ENCODE peak calls at places on chromosomes 11 and 22, in ten cellular contexts. One of them, this sample, is unnamed.

GRCh38 chr11:113877673-113878060 is 2.3 kb upstream of the USP28 start:
- DNase-seq in A549: no peak
- DNase-seq in transverse colon: no peak
- DNase-seq in sigmoid colon: no peak
- DNase-seq in stomach: no peak
- DNase-seq in tibial nerve: no peak
- DNase-seq in HepG2: no peak
- DNase-seq in SK-N-SH: no peak
- DNase-seq in ovary: no peak
- DNase-seq in GM12878: no peak
- DNase-seq in this sample: no peak

GRCh38 chr22:19891350-19892248 is 36.9 kb upstream of the GNB1L start:
- DNase-seq in GM12878: no peak
- DNase-seq in transverse colon: no peak
- DNase-seq in A549: no peak
- DNase-seq in HepG2: peak
- DNase-seq in ovary: no peak
- DNase-seq in sigmoid colon: no peak
- DNase-seq in stomach: no peak
- DNase-seq in tibial nerve: no peak
- DNase-seq in SK-N-SH: peak
- DNase-seq in this sample: no peak

GRCh38 chr22:45612451-45612901 is 59.2 kb upstream of the ATXN10 start:
- DNase-seq in A549: no peak
- DNase-seq in sigmoid colon: peak
- DNase-seq in transverse colon: no peak
- DNase-seq in HepG2: no peak
- DNase-seq in ovary: peak
- DNase-seq in SK-N-SH: no peak
- DNase-seq in GM12878: no peak
- DNase-seq in stomach: no peak
- DNase-seq in tibial nerve: peak
- DNase-seq in this sample: peak

GRCh38 chr22:37674951-37675929 is at the start of gene LGALS1:
- DNase-seq in SK-N-SH: peak
- DNase-seq in tibial nerve: peak
- DNase-seq in sigmoid colon: peak
- DNase-seq in stomach: peak
- DNase-seq in HepG2: peak
- DNase-seq in A549: peak
- DNase-seq in ovary: peak
- DNase-seq in transverse colon: peak
- DNase-seq in GM12878: no peak
- DNase-seq in this sample: peak

GRCh38 chr22:26707581-26707980 is 50.2 kb downstream of the MIAT start:
- DNase-seq in GM12878: no peak
- DNase-seq in sigmoid colon: no peak
- DNase-seq in tibial nerve: no peak
- DNase-seq in ovary: no peak
- DNase-seq in A549: no peak
- DNase-seq in SK-N-SH: no peak
- DNase-seq in stomach: no peak
- DNase-seq in HepG2: no peak
- DNase-seq in transverse colon: no peak
- DNase-seq in this sample: no peak

GRCh38 chr11:60502221-60502775 is 9.7 kb downstream of the MS4A12 start:
- DNase-seq in GM12878: no peak
- DNase-seq in A549: no peak
- DNase-seq in sigmoid colon: no peak
- DNase-seq in stomach: no peak
- DNase-seq in tibial nerve: no peak
- DNase-seq in HepG2: no peak
- DNase-seq in SK-N-SH: no peak
- DNase-seq in transverse colon: peak
- DNase-seq in ovary: no peak
- DNase-seq in this sample: no peak

GRCh38 chr11:61357233-61357893 is 4.3 kb downstream of the CYB561A3 start:
- DNase-seq in A549: no peak
- DNase-seq in HepG2: no peak
- DNase-seq in sigmoid colon: no peak
- DNase-seq in transverse colon: no peak
- DNase-seq in stomach: no peak
- DNase-seq in ovary: no peak
- DNase-seq in SK-N-SH: no peak
- DNase-seq in tibial nerve: no peak
- DNase-seq in GM12878: peak
- DNase-seq in this sample: no peak

GRCh38 chr11:77530879-77531278 is 57.0 kb upstream of the PAK1 start:
- DNase-seq in HepG2: no peak
- DNase-seq in ovary: no peak
- DNase-seq in transverse colon: no peak
- DNase-seq in tibial nerve: no peak
- DNase-seq in GM12878: no peak
- DNase-seq in A549: no peak
- DNase-seq in stomach: no peak
- DNase-seq in SK-N-SH: peak
- DNase-seq in sigmoid colon: no peak
- DNase-seq in this sample: no peak

GRCh38 chr22:21080435-21081137 is 34.8 kb downstream of the LRRC74B start:
- DNase-seq in A549: no peak
- DNase-seq in HepG2: no peak
- DNase-seq in stomach: no peak
- DNase-seq in sigmoid colon: no peak
- DNase-seq in SK-N-SH: no peak
- DNase-seq in GM12878: no peak
- DNase-seq in tibial nerve: no peak
- DNase-seq in transverse colon: no peak
- DNase-seq in ovary: no peak
- DNase-seq in this sample: no peak

GRCh38 chr11:16924826-16925494 is 89.3 kb downstream of the PLEKHA7 start:
- DNase-seq in A549: peak
- DNase-seq in transverse colon: peak
- DNase-seq in tibial nerve: peak
- DNase-seq in GM12878: no peak
- DNase-seq in ovary: peak
- DNase-seq in sigmoid colon: peak
- DNase-seq in stomach: peak
- DNase-seq in HepG2: peak
- DNase-seq in SK-N-SH: peak
- DNase-seq in this sample: peak

GRCh38 chr11:118916842-118917388 is 8.8 kb downstream of the BCL9L start:
- DNase-seq in tibial nerve: no peak
- DNase-seq in A549: no peak
- DNase-seq in transverse colon: peak
- DNase-seq in sigmoid colon: peak
- DNase-seq in ovary: peak
- DNase-seq in GM12878: no peak
- DNase-seq in HepG2: peak
- DNase-seq in SK-N-SH: no peak
- DNase-seq in stomach: no peak
- DNase-seq in this sample: peak

GRCh38 chr11:131685206-131685605 is 314.8 kb downstream of the NTM start:
- DNase-seq in A549: no peak
- DNase-seq in GM12878: no peak
- DNase-seq in transverse colon: no peak
- DNase-seq in HepG2: no peak
- DNase-seq in tibial nerve: no peak
- DNase-seq in ovary: no peak
- DNase-seq in sigmoid colon: no peak
- DNase-seq in SK-N-SH: no peak
- DNase-seq in stomach: no peak
- DNase-seq in this sample: no peak

GRCh38 chr11:1873048-1873812 is 18.5 kb downstream of the PRR33 start:
- DNase-seq in HepG2: no peak
- DNase-seq in A549: no peak
- DNase-seq in transverse colon: no peak
- DNase-seq in SK-N-SH: peak
- DNase-seq in GM12878: no peak
- DNase-seq in tibial nerve: peak
- DNase-seq in stomach: no peak
- DNase-seq in sigmoid colon: peak
- DNase-seq in ovary: no peak
- DNase-seq in this sample: no peak
- H3K4me3 ChIP-seq in HepG2: no peak
- H3K4me3 ChIP-seq in A549: no peak
- H3K4me3 ChIP-seq in transverse colon: no peak
- H3K4me3 ChIP-seq in SK-N-SH: no peak
- H3K4me3 ChIP-seq in GM12878: no peak
- H3K4me3 ChIP-seq in tibial nerve: no peak
- H3K4me3 ChIP-seq in stomach: no peak
- H3K4me3 ChIP-seq in sigmoid colon: no peak
- H3K4me3 ChIP-seq in ovary: no peak
- H3K4me3 ChIP-seq in this sample: peak

GRCh38 chr11:112504056-112504455 is 243.4 kb upstream of the PLET1 start:
- DNase-seq in stomach: no peak
- DNase-seq in sigmoid colon: no peak
- DNase-seq in SK-N-SH: no peak
- DNase-seq in ovary: no peak
- DNase-seq in A549: no peak
- DNase-seq in GM12878: no peak
- DNase-seq in HepG2: no peak
- DNase-seq in tibial nerve: no peak
- DNase-seq in transverse colon: no peak
- DNase-seq in this sample: no peak
- TF ChIP-seq EP300 in stomach: no peak
- TF ChIP-seq EP300 in sigmoid colon: no peak
- TF ChIP-seq EP300 in SK-N-SH: no peak
- TF ChIP-seq EP300 in ovary: no peak
- TF ChIP-seq EP300 in A549: no peak
- TF ChIP-seq EP300 in GM12878: no peak
- TF ChIP-seq EP300 in HepG2: no peak
- TF ChIP-seq EP300 in tibial nerve: no peak
- TF ChIP-seq EP300 in transverse colon: no peak
- TF ChIP-seq EP300 in this sample: no peak

GRCh38 chr11:15560689-15561467 is 446.2 kb downstream of the INSC start:
- DNase-seq in stomach: no peak
- DNase-seq in SK-N-SH: no peak
- DNase-seq in ovary: no peak
- DNase-seq in A549: no peak
- DNase-seq in transverse colon: no peak
- DNase-seq in tibial nerve: no peak
- DNase-seq in sigmoid colon: no peak
- DNase-seq in GM12878: no peak
- DNase-seq in HepG2: no peak
- DNase-seq in this sample: no peak

GRCh38 chr11:15563054-15563453 is 448.3 kb downstream of the INSC start:
- DNase-seq in A549: no peak
- DNase-seq in transverse colon: no peak
- DNase-seq in tibial nerve: no peak
- DNase-seq in stomach: no peak
- DNase-seq in sigmoid colon: no peak
- DNase-seq in HepG2: no peak
- DNase-seq in ovary: no peak
- DNase-seq in SK-N-SH: no peak
- DNase-seq in GM12878: no peak
- DNase-seq in this sample: no peak

GRCh38 chr11:15562230-15562629 is 447.5 kb downstream of the INSC start:
- DNase-seq in SK-N-SH: no peak
- DNase-seq in HepG2: no peak
- DNase-seq in tibial nerve: no peak
- DNase-seq in transverse colon: no peak
- DNase-seq in A549: no peak
- DNase-seq in GM12878: no peak
- DNase-seq in stomach: no peak
- DNase-seq in ovary: no peak
- DNase-seq in sigmoid colon: no peak
- DNase-seq in this sample: no peak

GRCh38 chr11:15557831-15558230 is 443.1 kb downstream of the INSC start:
- DNase-seq in GM12878: no peak
- DNase-seq in A549: no peak
- DNase-seq in sigmoid colon: no peak
- DNase-seq in ovary: no peak
- DNase-seq in SK-N-SH: no peak
- DNase-seq in HepG2: no peak
- DNase-seq in transverse colon: no peak
- DNase-seq in stomach: no peak
- DNase-seq in tibial nerve: no peak
- DNase-seq in this sample: no peak

DNA sequence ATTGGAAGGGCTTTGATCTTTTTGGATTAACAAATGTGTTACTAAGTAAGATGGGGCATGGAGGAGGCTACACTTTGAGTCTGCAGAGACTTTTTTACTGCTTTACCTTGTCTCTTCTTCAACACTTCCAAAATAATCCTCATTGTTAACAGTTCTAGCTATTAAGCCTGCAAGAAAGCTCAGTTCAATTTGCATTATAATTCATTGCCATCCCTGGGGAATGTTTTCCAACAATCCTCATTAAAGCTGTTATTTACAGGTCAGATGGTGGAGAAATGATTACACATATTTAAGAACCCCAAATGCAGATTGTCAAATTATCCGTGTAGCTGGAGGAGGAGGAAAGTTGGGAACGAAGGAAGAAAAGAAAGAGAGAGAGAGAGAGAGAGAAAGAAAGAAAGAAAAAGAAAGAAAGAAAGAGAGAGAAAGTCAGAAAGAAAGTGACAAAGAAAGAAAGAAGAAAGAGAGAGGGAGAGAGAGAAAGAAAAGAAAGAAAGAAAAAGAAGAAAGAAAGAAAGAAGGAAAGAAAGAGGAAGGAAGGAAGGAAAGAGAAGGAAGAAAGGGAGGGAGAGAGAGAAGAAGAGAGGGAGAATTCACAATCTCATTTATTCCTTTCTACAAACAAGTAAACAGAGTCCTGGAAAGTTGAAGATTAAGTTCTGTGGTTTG is 443.9 kb downstream of the INSC start:
- DNase-seq in SK-N-SH: no peak
- DNase-seq in transverse colon: no peak
- DNase-seq in A549: no peak
- DNase-seq in sigmoid colon: no peak
- DNase-seq in GM12878: no peak
- DNase-seq in stomach: no peak
- DNase-seq in ovary: no peak
- DNase-seq in tibial nerve: no peak
- DNase-seq in HepG2: no peak
- DNase-seq in this sample: no peak
- TF ChIP-seq CTCF in SK-N-SH: no peak
- TF ChIP-seq CTCF in transverse colon: no peak
- TF ChIP-seq CTCF in A549: no peak
- TF ChIP-seq CTCF in sigmoid colon: no peak
- TF ChIP-seq CTCF in GM12878: no peak
- TF ChIP-seq CTCF in stomach: no peak
- TF ChIP-seq CTCF in ovary: no peak
- TF ChIP-seq CTCF in tibial nerve: no peak
- TF ChIP-seq CTCF in HepG2: no peak
- TF ChIP-seq CTCF in this sample: no peak

DNA sequence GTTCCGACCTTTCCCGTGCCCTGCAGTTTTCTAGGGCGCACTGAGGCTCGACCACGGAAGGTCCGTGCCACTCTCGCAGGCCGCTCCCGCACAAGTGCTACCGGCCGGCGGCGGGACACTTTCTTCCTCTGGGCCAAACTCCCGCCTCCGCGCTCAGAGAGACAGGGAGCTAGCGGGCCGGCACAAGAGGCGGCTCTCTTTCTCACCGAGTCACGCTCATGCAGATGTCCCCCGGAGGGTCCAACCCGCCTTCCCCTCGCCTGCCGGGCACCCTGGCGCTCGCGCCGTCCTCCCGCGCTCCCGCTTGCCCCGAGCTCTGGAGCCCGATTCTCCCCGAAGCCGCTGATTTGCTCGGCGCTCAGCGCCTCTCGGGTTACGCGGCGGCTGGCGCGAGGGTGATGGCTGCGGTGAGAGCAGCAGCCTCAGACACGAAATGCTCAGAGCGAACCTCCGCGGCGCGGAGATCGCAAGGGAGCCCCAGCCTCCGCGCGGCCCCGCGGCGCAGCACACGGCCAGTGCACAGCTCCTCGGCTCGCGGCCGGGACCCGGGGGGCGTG is 1.0 kb downstream of the LMO1 start:
- DNase-seq in SK-N-SH: no peak
- DNase-seq in tibial nerve: no peak
- DNase-seq in ovary: no peak
- DNase-seq in sigmoid colon: peak
- DNase-seq in HepG2: no peak
- DNase-seq in stomach: peak
- DNase-seq in A549: peak
- DNase-seq in transverse colon: peak
- DNase-seq in GM12878: no peak
- DNase-seq in this sample: peak
- H3K4me3 ChIP-seq in SK-N-SH: peak
- H3K4me3 ChIP-seq in tibial nerve: peak
- H3K4me3 ChIP-seq in ovary: peak
- H3K4me3 ChIP-seq in sigmoid colon: peak
- H3K4me3 ChIP-seq in HepG2: no peak
- H3K4me3 ChIP-seq in stomach: peak
- H3K4me3 ChIP-seq in A549: peak
- H3K4me3 ChIP-seq in transverse colon: peak
- H3K4me3 ChIP-seq in GM12878: peak
- H3K4me3 ChIP-seq in this sample: peak